ENCODE peak calls at places on chromosome 1, in four cellular contexts. N is fibroblast of the aortic adventitia, P is neural crest cell, U is progenitor cell of endocrine pancreas. S is an unnamed sample.

GRCh38 chr1:232974971-232975370 is 24.6 kb downstream of the NTPCR start:
- DNase-seq in N (peak; percentile 87), P (no peak), U (no peak), S (no peak)

GRCh38 chr1:18865176-18865575 is 5.7 kb upstream of the TAS1R2 start:
- DNase-seq in N (no peak), P (no peak), U (no peak), S (no peak)

GRCh38 chr1:16420719-16421118 is 16.5 kb downstream of the SPATA21 start:
- DNase-seq in N (no peak), P (no peak), U (no peak), S (no peak)

GRCh38 chr1:3429766-3430165 is 24.7 kb upstream of the ARHGEF16 start:
- DNase-seq in N (no peak), P (no peak), U (no peak), S (no peak)

GRCh38 chr1:82919828-82920227 is 1079.1 kb downstream of the TTLL7 start:
- DNase-seq in N (no peak), P (no peak), U (no peak), S (no peak)

GRCh38 chr1:3390291-3390690 is 64.2 kb upstream of the ARHGEF16 start:
- DNase-seq in N (no peak), P (no peak), U (no peak), S (no peak)

GRCh38 chr1:230323686-230324085 is 102.4 kb downstream of the PGBD5 start:
- DNase-seq in N (no peak), P (no peak), U (no peak), S (no peak)

GRCh38 chr1:169363046-169363756 is 4.4 kb downstream of the NME7 start:
- DNase-seq in N (peak; percentile 87), P (no peak), U (no peak), S (no peak)

GRCh38 chr1:228367798-228368791 is 38.5 kb downstream of the TRIM11 start:
- DNase-seq in N (no peak), P (no peak), U (peak; percentile 33), S (peak; percentile 17)

GRCh38 chr1:42315500-42315899 is 19.5 kb downstream of the FOXJ3 start:
- DNase-seq in N (no peak), P (no peak), U (no peak), S (no peak)

GRCh38 chr1:70528591-70529333 is 117.7 kb downstream of the CTH start:
- DNase-seq in N (peak; percentile 56), P (peak; percentile 35), U (no peak), S (peak; percentile 35)

GRCh38 chr1:215028954-215029353 is 53.6 kb upstream of the KCNK2 start:
- DNase-seq in N (no peak), P (no peak), U (no peak), S (no peak)

GRCh38 chr1:9413143-9413876 is 120.6 kb downstream of the SPSB1 start:
- DNase-seq in N (peak; percentile 95), P (no peak), U (no peak), S (no peak)
- TF ChIP-seq CTCF in N (no peak), P (no peak), U (no peak), S (no peak)

DNA sequence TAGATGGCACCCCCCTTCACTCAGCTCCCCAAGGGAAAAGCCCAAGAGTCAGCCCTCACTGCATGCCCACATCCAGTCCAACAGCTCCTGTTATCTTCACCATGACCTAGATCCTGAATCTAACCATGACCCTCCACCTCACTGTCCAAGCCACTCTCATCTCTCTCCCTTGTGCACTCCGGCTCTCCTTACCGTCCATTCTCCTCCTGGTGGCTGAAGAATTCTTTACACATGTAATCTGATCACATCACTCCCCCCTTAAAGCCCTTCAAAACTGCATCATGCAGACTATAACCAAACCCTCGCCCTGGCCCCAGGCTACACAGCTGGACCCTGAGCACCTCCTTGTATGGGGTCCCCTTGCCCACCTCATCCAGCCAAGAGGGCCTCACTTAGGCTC is 14.0 kb upstream of the PAQR7 start:
- DNase-seq in N (no peak), P (no peak), U (no peak), S (no peak)
- TF ChIP-seq CTCF in N (peak; percentile 17), P (peak; percentile 38), U (peak; percentile 11), S (no peak)

GRCh38 chr1:93977546-93977945 is 68.3 kb upstream of the GCLM start:
- DNase-seq in N (peak; percentile 76), P (no peak), U (no peak), S (no peak)

GRCh38 chr1:93979718-93980319 is 70.6 kb upstream of the GCLM start:
- DNase-seq in N (peak; percentile 95), P (no peak), U (no peak), S (peak; percentile 37)

GRCh38 chr1:93980881-93981280 is 71.7 kb upstream of the GCLM start:
- DNase-seq in N (peak; percentile 60), P (no peak), U (no peak), S (no peak)

GRCh38 chr1:93979040-93979717 is 69.9 kb upstream of the GCLM start:
- DNase-seq in N (no peak), P (no peak), U (no peak), S (no peak)

DNA sequence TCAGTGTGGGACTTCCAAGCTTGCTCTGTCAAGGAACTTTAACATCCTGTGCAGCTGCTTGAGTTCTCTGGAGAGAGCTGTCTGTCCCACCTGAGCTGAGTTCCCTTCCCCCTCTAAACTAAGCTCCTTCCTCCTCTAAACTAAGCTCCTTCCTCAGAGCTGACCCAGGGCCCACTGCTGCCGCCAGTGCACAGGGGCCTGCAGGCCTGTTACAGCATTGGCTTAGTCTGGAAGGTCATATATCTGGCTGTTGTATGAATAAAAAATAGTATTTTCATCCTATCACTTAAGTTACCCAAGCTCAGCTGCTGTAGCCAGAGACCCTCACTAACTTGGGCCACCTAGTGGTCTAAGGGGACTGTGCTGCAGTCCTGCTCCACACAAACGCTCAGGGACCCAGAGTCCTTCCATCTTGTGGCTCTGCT is 71.1 kb upstream of the GCLM start:
- DNase-seq in N (peak; percentile 37), P (no peak), U (no peak), S (peak; percentile 55)
- TF ChIP-seq CTCF in N (peak; percentile 43), P (peak; percentile 59), U (peak; percentile 63), S (peak; percentile 76)

GRCh38 chr1:160669802-160670201 is 23.0 kb upstream of the SLAMF1 start:
- DNase-seq in N (no peak), P (no peak), U (no peak), S (no peak)
- TF ChIP-seq CTCF in N (no peak), P (no peak), U (no peak), S (no peak)